ENCODE peak calls at places on chromosomes 12 and 14, in ten cellular contexts. C, T, I, Z, A, H, J, G, U and M are unnamed samples.

GRCh38 chr14:68939424-68939892 is 39.6 kb downstream of the ACTN1 start:
- DNase-seq in T (no peak), Z (no peak), J (no peak), C (no peak), A (no peak), U (no peak), I (no peak), G (no peak), H (no peak), M (no peak)

GRCh38 chr12:111715242-111715641 is 29.4 kb downstream of the ACAD10 start:
- DNase-seq in J (no peak), T (no peak), A (peak), H (no peak), U (no peak), C (peak), I (no peak), Z (no peak), G (no peak), M (no peak)

GRCh38 chr12:106291342-106291741 is 11.2 kb upstream of the TCP11L2 start:
- DNase-seq in Z (no peak), I (no peak), T (no peak), H (no peak), U (peak), J (no peak), G (no peak), A (no peak), C (no peak), M (no peak)

GRCh38 chr14:98226411-98226810 is 1045.6 kb downstream of the BCL11B start:
- DNase-seq in A (no peak), T (no peak), C (no peak), H (no peak), I (no peak), U (no peak), G (no peak), J (no peak), Z (no peak), M (no peak)

GRCh38 chr14:91417983-91418386 is 365 bp upstream of the CCDC88C start:
- DNase-seq in U (no peak), A (peak), I (no peak), H (peak), C (peak), Z (peak), J (no peak), T (peak), G (peak), M (no peak)

GRCh38 chr12:89862511-89863331 is 154.1 kb upstream of the ATP2B1 start:
- DNase-seq in T (peak), G (no peak), A (no peak), H (peak), Z (peak), I (peak), J (no peak), U (no peak), C (no peak), M (no peak)

GRCh38 chr12:115037830-115038229 is 353.9 kb upstream of the TBX3 start:
- DNase-seq in Z (no peak), A (no peak), J (no peak), H (no peak), T (no peak), G (no peak), C (no peak), I (no peak), U (no peak), M (no peak)

GRCh38 chr14:21087294-21088091 is 11.0 kb downstream of the ZNF219 start:
- DNase-seq in H (peak), J (peak), I (no peak), Z (peak), G (no peak), C (no peak), U (peak), A (peak), T (peak), M (peak)

GRCh38 chr12:4024701-4025419 is 151.7 kb upstream of the PARP11 start:
- DNase-seq in A (no peak), Z (no peak), J (no peak), U (no peak), I (no peak), C (no peak), T (no peak), H (peak), G (no peak), M (no peak)

GRCh38 chr14:32724864-32725550 is 213.7 kb upstream of the NPAS3 start:
- DNase-seq in U (peak), A (no peak), T (no peak), C (no peak), J (peak), G (no peak), I (no peak), Z (no peak), H (no peak), M (no peak)

GRCh38 chr12:121196902-121197301 is 13.0 kb upstream of the P2RX4 start:
- DNase-seq in I (no peak), C (no peak), T (no peak), A (no peak), U (peak), J (no peak), H (no peak), G (no peak), Z (no peak), M (no peak)

GRCh38 chr12:67354322-67354721 is 85.2 kb downstream of the CAND1 start:
- DNase-seq in U (no peak), A (no peak), H (no peak), G (no peak), I (no peak), Z (no peak), C (no peak), J (no peak), T (no peak), M (no peak)

GRCh38 chr14:58907803-58908202 is 270.0 kb downstream of the DACT1 start:
- DNase-seq in T (no peak), C (no peak), A (no peak), U (peak), I (no peak), G (no peak), Z (no peak), J (no peak), H (no peak), M (no peak)

GRCh38 chr12:98736352-98737326 is 91.5 kb downstream of the APAF1 start:
- DNase-seq in I (no peak), J (no peak), A (no peak), C (no peak), T (no peak), U (no peak), H (no peak), G (no peak), Z (no peak), M (no peak)

GRCh38 chr14:102923201-102923919 is 897 bp downstream of the AMN start:
- DNase-seq in H (no peak), G (no peak), C (no peak), T (no peak), I (peak), J (no peak), U (no peak), Z (no peak), A (no peak), M (no peak)

GRCh38 chr12:87254371-87255030 is 774.7 kb downstream of the C12orf50 start:
- DNase-seq in C (no peak), I (no peak), Z (no peak), G (no peak), J (no peak), A (no peak), U (no peak), T (no peak), H (no peak), M (no peak)

GRCh38 chr12:123713398-123714301 is 1.5 kb downstream of the ATP6V0A2 start:
- DNase-seq in C (no peak), A (no peak), I (peak), G (no peak), Z (peak), J (no peak), H (no peak), U (peak), T (peak), M (no peak)

GRCh38 chr12:128817115-128818015 is 6.4 kb downstream of the SLC15A4 start:
- DNase-seq in J (no peak), Z (peak), C (peak), U (peak), A (peak), I (no peak), T (no peak), G (no peak), H (no peak), M (no peak)

GRCh38 chr14:59439256-59440015 is 25.7 kb downstream of the GPR135 start:
- DNase-seq in T (no peak), I (no peak), H (no peak), G (no peak), A (no peak), Z (no peak), J (peak), C (no peak), U (peak), M (no peak)

GRCh38 chr14:104799239-104799599 is 1.7 kb upstream of the ZBTB42 start:
- DNase-seq in T (no peak), A (no peak), Z (no peak), U (no peak), H (no peak), I (no peak), G (no peak), C (no peak), J (no peak), M (no peak)